ENCODE peak calls at places on chromosomes 1 and 21, in nine cellular contexts. U is esophagus muscularis mucosa, D is prostate gland, J is endothelial cell of umbilical vein, R is stomach, Z is breast epithelium, L is transverse colon, Y is GM12892, G is spleen. O is an unnamed sample.
A peak's percentile ranks its signal among the peaks of the same experiment; 100 is the strongest.

GRCh38 chr1:27539901-27540861 is 50.2 kb upstream of the WASF2 start:
- DNase-seq in U (no peak), D (no peak), J (peak; percentile 15), R (no peak), Z (no peak), L (peak; percentile 31), Y (no peak), G (no peak), O (no peak)

GRCh38 chr21:35136586-35137254 is 87.6 kb upstream of the RUNX1 start:
- DNase-seq in U (no peak), D (no peak), J (peak; percentile 30), R (peak; percentile 31), Z (no peak), L (peak; percentile 22), Y (no peak), G (no peak), O (no peak)

GRCh38 chr1:19974822-19975416 is 4.5 kb downstream of the PLA2G2A start:
- DNase-seq in U (no peak), D (peak; percentile 66), J (peak; percentile 69), R (peak; percentile 45), Z (no peak), L (peak; percentile 61), Y (no peak), G (no peak), O (peak; percentile 23)

GRCh38 chr21:20030390-20030789 is 967.8 kb upstream of the NCAM2 start:
- DNase-seq in U (no peak), D (no peak), J (no peak), R (no peak), Z (no peak), L (no peak), Y (no peak), G (no peak), O (no peak)

GRCh38 chr1:235047331-235047871 is 81.2 kb downstream of the TOMM20 start:
- DNase-seq in U (no peak), D (no peak), J (no peak), R (no peak), Z (no peak), L (no peak), Y (no peak), G (no peak), O (no peak)

GRCh38 chr1:3599286-3599811 is 12.0 kb downstream of the MEGF6 start:
- DNase-seq in U (no peak), D (no peak), J (no peak), R (no peak), Z (no peak), L (no peak), Y (no peak), G (no peak), O (no peak)

GRCh38 chr1:31955917-31956736 is 18.0 kb upstream of the PTP4A2 start:
- DNase-seq in U (peak; percentile 95), D (peak; percentile 78), J (peak; percentile 97), R (peak; percentile 90), Z (peak; percentile 70), L (peak; percentile 86), Y (peak; percentile 50), G (peak; percentile 88), O (no peak)

GRCh38 chr1:171350579-171350978 is 36.6 kb downstream of the FMO4 start:
- DNase-seq in U (no peak), D (no peak), J (no peak), R (no peak), Z (no peak), L (no peak), Y (no peak), G (no peak), O (no peak)

GRCh38 chr1:192493584-192493983 is 82.0 kb upstream of the RGS1 start:
- DNase-seq in U (no peak), D (no peak), J (no peak), R (no peak), Z (no peak), L (no peak), Y (no peak), G (no peak), O (no peak)

GRCh38 chr1:192489046-192489445 is 86.5 kb upstream of the RGS1 start:
- DNase-seq in U (no peak), D (no peak), J (peak; percentile 16), R (no peak), Z (no peak), L (no peak), Y (no peak), G (no peak), O (no peak)

GRCh38 chr1:192491804-192492554 is 83.6 kb upstream of the RGS1 start:
- DNase-seq in U (no peak), D (no peak), J (peak; percentile 37), R (no peak), Z (no peak), L (no peak), Y (no peak), G (no peak), O (no peak)

GRCh38 chr1:192488058-192488457 is 87.5 kb upstream of the RGS1 start:
- DNase-seq in U (no peak), D (no peak), J (no peak), R (no peak), Z (no peak), L (no peak), Y (no peak), G (no peak), O (no peak)

DNA sequence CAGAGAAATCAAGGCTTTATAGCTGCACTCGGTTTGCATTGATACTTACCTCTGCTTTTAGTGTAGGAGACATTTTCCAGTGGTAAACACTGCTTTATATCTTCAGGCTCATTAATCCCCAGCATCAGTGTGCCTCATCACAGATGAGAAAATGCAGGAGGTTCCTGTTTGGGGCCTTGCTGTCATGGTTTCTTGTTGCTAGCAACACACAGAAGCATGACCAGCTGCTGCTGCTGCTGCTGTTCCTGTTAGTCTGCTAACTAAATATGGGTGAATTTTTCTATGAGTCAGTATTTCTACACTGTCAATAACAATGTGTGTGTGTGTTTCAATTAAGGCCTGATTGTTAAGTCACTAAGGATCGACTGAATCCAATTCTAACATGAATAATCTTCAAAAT is 85.8 kb upstream of the RGS1 start:
- DNase-seq in U (no peak), D (peak; percentile 33), J (peak; percentile 95), R (peak; percentile 50), Z (peak; percentile 60), L (peak; percentile 41), Y (no peak), G (no peak), O (no peak)
- TF ChIP-seq POLR2AphosphoS5 in U (peak; percentile 87), D (peak; percentile 59), J (no peak), R (peak; percentile 46), Z (peak; percentile 81), L (peak; percentile 77), Y (no peak), G (no peak), O (no peak)

DNA sequence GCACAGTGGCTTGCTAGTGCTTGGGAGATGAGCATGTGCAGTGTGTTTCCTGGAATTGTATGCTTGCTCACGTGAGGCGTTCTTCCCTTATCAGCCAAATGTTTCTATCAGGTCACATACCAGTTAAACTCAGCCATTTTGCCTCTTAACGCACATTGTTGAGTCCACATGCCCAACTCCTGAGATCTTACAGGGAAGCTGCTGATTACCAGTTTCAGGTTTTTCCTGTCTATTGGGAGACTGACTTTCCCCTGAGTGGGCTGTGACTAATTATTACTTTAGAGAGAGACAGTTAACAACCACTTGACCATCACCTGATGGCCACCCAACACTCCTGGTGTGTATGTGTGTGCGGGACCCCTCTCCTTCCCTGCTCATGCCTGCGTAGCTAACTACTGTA is 161.3 kb upstream of the PTGFR start:
- DNase-seq in U (no peak), D (no peak), J (no peak), R (no peak), Z (no peak), L (no peak), Y (no peak), G (no peak), O (no peak)
- TF ChIP-seq POLR2A in U (no peak), D (no peak), J (no peak), R (no peak), Z (no peak), L (no peak), Y (no peak), G (no peak), O (no peak)

GRCh38 chr1:167676205-167676915 is 45.4 kb upstream of the MPZL1 start:
- DNase-seq in U (no peak), D (no peak), J (no peak), R (no peak), Z (no peak), L (no peak), Y (no peak), G (no peak), O (no peak)

GRCh38 chr1:167678838-167679237 is 42.9 kb upstream of the MPZL1 start:
- DNase-seq in U (no peak), D (no peak), J (no peak), R (no peak), Z (no peak), L (no peak), Y (no peak), G (no peak), O (no peak)

GRCh38 chr1:167678422-167678821 is 43.4 kb upstream of the MPZL1 start:
- DNase-seq in U (no peak), D (no peak), J (no peak), R (no peak), Z (no peak), L (no peak), Y (no peak), G (no peak), O (no peak)

GRCh38 chr1:167675440-167675839 is 45.4 kb downstream of the RCSD1 start:
- DNase-seq in U (no peak), D (no peak), J (no peak), R (no peak), Z (no peak), L (no peak), Y (no peak), G (no peak), O (no peak)

GRCh38 chr1:167676916-167677848 is 44.6 kb upstream of the MPZL1 start:
- DNase-seq in U (no peak), D (no peak), J (no peak), R (no peak), Z (no peak), L (no peak), Y (no peak), G (no peak), O (no peak)
- TF ChIP-seq POLR2AphosphoS5 in U (no peak), D (no peak), J (no peak), R (no peak), Z (no peak), L (no peak), Y (no peak), G (no peak), O (no peak)

GRCh38 chr1:156706647-156707008 is 1.2 kb upstream of the CRABP2 start:
- DNase-seq in U (no peak), D (no peak), J (no peak), R (no peak), Z (peak; percentile 71), L (peak; percentile 47), Y (no peak), G (peak; percentile 76), O (no peak)

GRCh38 chr1:156705321-156705917 is at the start of gene CRABP2:
- DNase-seq in U (no peak), D (no peak), J (peak; percentile 19), R (no peak), Z (no peak), L (peak; percentile 20), Y (no peak), G (peak; percentile 78), O (peak; percentile 51)

GRCh38 chr1:156707027-156707426 is 1.6 kb upstream of the CRABP2 start:
- DNase-seq in U (no peak), D (no peak), J (no peak), R (no peak), Z (no peak), L (no peak), Y (no peak), G (no peak), O (no peak)

GRCh38 chr1:156704930-156705320 is 458 bp downstream of the CRABP2 start:
- DNase-seq in U (no peak), D (no peak), J (peak; percentile 68), R (peak; percentile 58), Z (peak; percentile 78), L (peak; percentile 33), Y (no peak), G (peak; percentile 69), O (no peak)

GRCh38 chr1:156705918-156706646 is 699 bp upstream of the CRABP2 start:
- DNase-seq in U (peak; percentile 94), D (peak; percentile 57), J (peak; percentile 57), R (peak; percentile 68), Z (peak; percentile 73), L (peak; percentile 66), Y (peak; percentile 77), G (peak; percentile 82), O (peak; percentile 86)
- TF ChIP-seq POLR2A in U (no peak), D (peak; percentile 21), J (no peak), R (no peak), Z (no peak), L (no peak), Y (no peak), G (no peak), O (no peak)